ENCODE peak calls at places on chromosomes 12 and 14, in eight cellular contexts. One of them, this sample, is unnamed.

GRCh38 chr12:114316076-114316475 is 89.9 kb downstream of the TBX5 start:
- DNase-seq in A549: no peak
- DNase-seq in CD4-positive, alpha-beta T cell: no peak
- DNase-seq in nephron progenitor cell: no peak
- DNase-seq in GM20000: no peak
- DNase-seq in OCI-LY7: no peak
- DNase-seq in glutamatergic neuron: no peak
- DNase-seq in hepatocyte: no peak
- DNase-seq in this sample: no peak

GRCh38 chr12:50925342-50925651 is 27.0 kb upstream of the HIGD1C start:
- DNase-seq in hepatocyte: no peak
- DNase-seq in OCI-LY7: peak; percentile 86
- DNase-seq in nephron progenitor cell: no peak
- DNase-seq in CD4-positive, alpha-beta T cell: no peak
- DNase-seq in glutamatergic neuron: no peak
- DNase-seq in A549: no peak
- DNase-seq in GM20000: no peak
- DNase-seq in this sample: no peak

GRCh38 chr12:125056306-125056705 is 8.9 kb upstream of the AACS start:
- DNase-seq in hepatocyte: no peak
- DNase-seq in nephron progenitor cell: no peak
- DNase-seq in A549: no peak
- DNase-seq in OCI-LY7: no peak
- DNase-seq in GM20000: no peak
- DNase-seq in CD4-positive, alpha-beta T cell: no peak
- DNase-seq in glutamatergic neuron: no peak
- DNase-seq in this sample: no peak

GRCh38 chr12:85076688-85077430 is 40.7 kb downstream of the LRRIQ1 start:
- DNase-seq in glutamatergic neuron: no peak
- DNase-seq in GM20000: peak; percentile 25
- DNase-seq in nephron progenitor cell: no peak
- DNase-seq in A549: peak; percentile 44
- DNase-seq in CD4-positive, alpha-beta T cell: no peak
- DNase-seq in OCI-LY7: peak; percentile 45
- DNase-seq in hepatocyte: peak; percentile 81
- DNase-seq in this sample: no peak

GRCh38 chr14:28944605-28945004 is 178.0 kb downstream of the FOXG1 start:
- DNase-seq in hepatocyte: no peak
- DNase-seq in GM20000: no peak
- DNase-seq in A549: no peak
- DNase-seq in glutamatergic neuron: no peak
- DNase-seq in nephron progenitor cell: no peak
- DNase-seq in CD4-positive, alpha-beta T cell: no peak
- DNase-seq in OCI-LY7: no peak
- DNase-seq in this sample: no peak

GRCh38 chr14:61482348-61483206 is 161.2 kb downstream of the PRKCH start:
- DNase-seq in CD4-positive, alpha-beta T cell: no peak
- DNase-seq in glutamatergic neuron: no peak
- DNase-seq in OCI-LY7: no peak
- DNase-seq in nephron progenitor cell: no peak
- DNase-seq in A549: no peak
- DNase-seq in hepatocyte: no peak
- DNase-seq in GM20000: no peak
- DNase-seq in this sample: no peak

GRCh38 chr12:52368494-52368893 is 1.2 kb upstream of the KRT85 start:
- DNase-seq in nephron progenitor cell: no peak
- DNase-seq in GM20000: no peak
- DNase-seq in hepatocyte: no peak
- DNase-seq in A549: no peak
- DNase-seq in glutamatergic neuron: no peak
- DNase-seq in CD4-positive, alpha-beta T cell: no peak
- DNase-seq in OCI-LY7: no peak
- DNase-seq in this sample: no peak

GRCh38 chr14:37623552-37623951 is 28.1 kb downstream of the TTC6 start:
- DNase-seq in GM20000: no peak
- DNase-seq in CD4-positive, alpha-beta T cell: no peak
- DNase-seq in A549: no peak
- DNase-seq in glutamatergic neuron: no peak
- DNase-seq in hepatocyte: peak; percentile 30
- DNase-seq in OCI-LY7: no peak
- DNase-seq in nephron progenitor cell: no peak
- DNase-seq in this sample: no peak

GRCh38 chr14:34063470-34064164 is 112.7 kb upstream of the EGLN3 start:
- DNase-seq in nephron progenitor cell: no peak
- DNase-seq in glutamatergic neuron: no peak
- DNase-seq in A549: peak; percentile 53
- DNase-seq in OCI-LY7: no peak
- DNase-seq in CD4-positive, alpha-beta T cell: no peak
- DNase-seq in GM20000: no peak
- DNase-seq in hepatocyte: peak; percentile 76
- DNase-seq in this sample: no peak

GRCh38 chr12:116695464-116695725 is 42.5 kb downstream of the SPRING1 start:
- DNase-seq in hepatocyte: no peak
- DNase-seq in CD4-positive, alpha-beta T cell: no peak
- DNase-seq in A549: no peak
- DNase-seq in glutamatergic neuron: no peak
- DNase-seq in GM20000: no peak
- DNase-seq in OCI-LY7: peak; percentile 61
- DNase-seq in nephron progenitor cell: no peak
- DNase-seq in this sample: no peak

GRCh38 chr12:116700066-116700465 is 37.8 kb downstream of the SPRING1 start:
- DNase-seq in A549: no peak
- DNase-seq in OCI-LY7: no peak
- DNase-seq in CD4-positive, alpha-beta T cell: no peak
- DNase-seq in nephron progenitor cell: no peak
- DNase-seq in hepatocyte: no peak
- DNase-seq in glutamatergic neuron: no peak
- DNase-seq in GM20000: no peak
- DNase-seq in this sample: peak; percentile 26

GRCh38 chr12:116698554-116698953 is 39.3 kb downstream of the SPRING1 start:
- DNase-seq in A549: no peak
- DNase-seq in glutamatergic neuron: no peak
- DNase-seq in nephron progenitor cell: no peak
- DNase-seq in hepatocyte: no peak
- DNase-seq in GM20000: no peak
- DNase-seq in CD4-positive, alpha-beta T cell: no peak
- DNase-seq in OCI-LY7: no peak
- DNase-seq in this sample: no peak

GRCh38 chr12:116698131-116698495 is 39.8 kb downstream of the SPRING1 start:
- DNase-seq in hepatocyte: peak; percentile 22
- DNase-seq in CD4-positive, alpha-beta T cell: no peak
- DNase-seq in nephron progenitor cell: no peak
- DNase-seq in OCI-LY7: no peak
- DNase-seq in glutamatergic neuron: no peak
- DNase-seq in GM20000: no peak
- DNase-seq in A549: no peak
- DNase-seq in this sample: no peak

DNA sequence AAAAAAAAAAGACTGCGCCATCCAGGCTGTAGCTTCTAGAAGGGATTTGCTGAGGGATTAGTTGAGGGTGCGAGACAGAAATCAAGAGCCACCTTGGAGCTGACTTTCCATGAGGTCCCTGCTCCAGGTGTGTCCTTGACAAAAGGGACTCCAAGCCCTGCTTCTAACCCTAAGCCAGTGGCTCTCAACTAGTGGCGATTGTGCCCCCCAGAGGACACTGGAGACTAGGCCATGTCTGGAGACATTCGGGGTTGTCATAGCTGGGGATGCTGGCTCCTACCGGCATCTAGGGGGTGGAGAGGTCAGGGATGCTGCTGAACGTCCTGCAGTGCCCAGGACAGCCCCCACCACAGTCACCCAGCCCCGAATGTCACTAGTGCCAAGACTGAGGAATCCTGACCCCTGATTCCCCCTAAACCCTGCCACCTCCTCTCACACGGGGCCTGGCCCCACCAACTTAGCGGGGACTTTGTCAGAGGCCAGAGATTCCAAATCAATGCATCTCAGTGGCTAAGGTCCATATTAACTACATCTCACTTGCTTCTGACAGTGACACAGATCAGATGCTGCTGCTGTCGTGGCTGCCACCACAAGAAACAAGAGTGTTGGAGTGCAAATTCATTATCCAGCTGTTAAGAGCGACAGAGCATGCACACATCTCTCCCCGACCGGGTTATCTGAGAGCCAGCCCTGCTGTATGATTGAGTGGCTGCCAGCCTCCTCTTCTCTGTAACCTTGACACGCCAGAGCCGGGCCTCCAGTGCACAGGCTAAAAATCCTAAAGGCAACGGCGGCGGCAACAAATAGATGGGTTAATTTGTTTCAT is 40.4 kb downstream of the SPRING1 start:
- DNase-seq in GM20000: peak; percentile 56
- DNase-seq in A549: peak; percentile 81
- DNase-seq in nephron progenitor cell: peak; percentile 36
- DNase-seq in glutamatergic neuron: peak; percentile 44
- DNase-seq in CD4-positive, alpha-beta T cell: no peak
- DNase-seq in hepatocyte: peak; percentile 40
- DNase-seq in OCI-LY7: peak; percentile 53
- DNase-seq in this sample: peak; percentile 74
- TF ChIP-seq CTCF in GM20000: peak; percentile 21
- TF ChIP-seq CTCF in A549: peak; percentile 50
- TF ChIP-seq CTCF in nephron progenitor cell: peak; percentile 32
- TF ChIP-seq CTCF in glutamatergic neuron: no peak
- TF ChIP-seq CTCF in CD4-positive, alpha-beta T cell: no peak
- TF ChIP-seq CTCF in hepatocyte: peak; percentile 40
- TF ChIP-seq CTCF in OCI-LY7: peak; percentile 65
- TF ChIP-seq CTCF in this sample: peak; percentile 75

GRCh38 chr12:49798934-49799333 is 29.3 kb downstream of the NCKAP5L start:
- DNase-seq in GM20000: no peak
- DNase-seq in CD4-positive, alpha-beta T cell: no peak
- DNase-seq in OCI-LY7: no peak
- DNase-seq in hepatocyte: no peak
- DNase-seq in nephron progenitor cell: no peak
- DNase-seq in glutamatergic neuron: no peak
- DNase-seq in A549: no peak
- DNase-seq in this sample: no peak
- TF ChIP-seq CTCF in GM20000: no peak
- TF ChIP-seq CTCF in CD4-positive, alpha-beta T cell: no peak
- TF ChIP-seq CTCF in OCI-LY7: no peak
- TF ChIP-seq CTCF in hepatocyte: no peak
- TF ChIP-seq CTCF in nephron progenitor cell: no peak
- TF ChIP-seq CTCF in glutamatergic neuron: no peak
- TF ChIP-seq CTCF in A549: no peak
- TF ChIP-seq CTCF in this sample: no peak

GRCh38 chr12:121628536-121628935 is 2.2 kb downstream of the ORAI1 start:
- DNase-seq in A549: no peak
- DNase-seq in OCI-LY7: peak; percentile 43
- DNase-seq in hepatocyte: no peak
- DNase-seq in CD4-positive, alpha-beta T cell: no peak
- DNase-seq in nephron progenitor cell: no peak
- DNase-seq in glutamatergic neuron: no peak
- DNase-seq in GM20000: peak; percentile 47
- DNase-seq in this sample: no peak

GRCh38 chr12:121626087-121626852 is at the start of gene ORAI1:
- DNase-seq in GM20000: peak; percentile 98
- DNase-seq in OCI-LY7: peak; percentile 97
- DNase-seq in A549: peak; percentile 80
- DNase-seq in hepatocyte: peak; percentile 99
- DNase-seq in glutamatergic neuron: peak; percentile 98
- DNase-seq in nephron progenitor cell: peak; percentile 98
- DNase-seq in CD4-positive, alpha-beta T cell: peak; percentile 93
- DNase-seq in this sample: peak; percentile 96

GRCh38 chr12:121628037-121628436 is 1.7 kb downstream of the ORAI1 start:
- DNase-seq in hepatocyte: peak; percentile 74
- DNase-seq in CD4-positive, alpha-beta T cell: no peak
- DNase-seq in nephron progenitor cell: no peak
- DNase-seq in glutamatergic neuron: no peak
- DNase-seq in OCI-LY7: peak; percentile 16
- DNase-seq in A549: no peak
- DNase-seq in GM20000: peak; percentile 47
- DNase-seq in this sample: peak; percentile 38

GRCh38 chr12:121630791-121631190 is 4.5 kb downstream of the ORAI1 start:
- DNase-seq in glutamatergic neuron: no peak
- DNase-seq in hepatocyte: no peak
- DNase-seq in GM20000: no peak
- DNase-seq in A549: no peak
- DNase-seq in CD4-positive, alpha-beta T cell: no peak
- DNase-seq in OCI-LY7: no peak
- DNase-seq in nephron progenitor cell: no peak
- DNase-seq in this sample: no peak

DNA sequence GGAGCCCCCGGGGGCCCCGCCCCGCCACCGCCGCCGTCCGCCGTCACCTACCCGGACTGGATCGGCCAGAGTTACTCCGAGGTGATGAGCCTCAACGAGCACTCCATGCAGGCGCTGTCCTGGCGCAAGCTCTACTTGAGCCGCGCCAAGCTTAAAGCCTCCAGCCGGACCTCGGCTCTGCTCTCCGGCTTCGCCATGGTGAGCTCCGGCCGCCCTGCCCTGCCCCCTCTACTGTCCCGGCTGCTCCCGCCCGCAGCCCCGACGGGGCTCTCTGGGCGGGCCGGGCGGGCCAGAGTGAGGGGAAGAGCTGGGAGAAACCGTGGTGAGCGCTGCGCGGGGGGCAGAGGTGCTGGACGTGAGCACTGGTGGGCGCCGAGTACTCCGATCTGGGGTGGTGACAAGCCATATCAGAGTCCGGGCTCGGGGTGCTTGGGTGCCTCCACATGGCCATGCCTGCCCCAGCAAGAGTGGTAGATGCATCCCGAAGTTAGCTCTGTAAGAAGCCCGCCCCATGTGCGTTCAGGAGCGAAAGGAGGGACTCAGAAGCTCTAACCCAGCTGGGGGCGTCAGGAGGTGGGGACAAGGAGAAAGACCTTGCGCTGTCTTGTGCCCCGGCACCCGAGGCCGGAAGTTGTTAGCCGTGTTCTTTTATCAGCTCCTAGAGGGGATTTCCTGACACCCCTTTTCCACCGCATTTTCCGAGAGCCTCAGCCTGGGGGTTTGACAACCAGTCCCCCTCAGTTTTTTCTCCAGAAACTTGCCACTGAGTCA is 708 bp downstream of the ORAI1 start:
- DNase-seq in hepatocyte: peak; percentile 78
- DNase-seq in OCI-LY7: peak; percentile 83
- DNase-seq in A549: peak; percentile 68
- DNase-seq in nephron progenitor cell: peak; percentile 62
- DNase-seq in glutamatergic neuron: peak; percentile 69
- DNase-seq in GM20000: peak; percentile 83
- DNase-seq in CD4-positive, alpha-beta T cell: peak; percentile 51
- DNase-seq in this sample: peak; percentile 69
- TF ChIP-seq CTCF in hepatocyte: no peak
- TF ChIP-seq CTCF in OCI-LY7: peak; percentile 13
- TF ChIP-seq CTCF in A549: peak; percentile 1
- TF ChIP-seq CTCF in nephron progenitor cell: no peak
- TF ChIP-seq CTCF in glutamatergic neuron: peak; percentile 21
- TF ChIP-seq CTCF in GM20000: peak; percentile 9
- TF ChIP-seq CTCF in CD4-positive, alpha-beta T cell: peak; percentile 32
- TF ChIP-seq CTCF in this sample: peak; percentile 4

DNA sequence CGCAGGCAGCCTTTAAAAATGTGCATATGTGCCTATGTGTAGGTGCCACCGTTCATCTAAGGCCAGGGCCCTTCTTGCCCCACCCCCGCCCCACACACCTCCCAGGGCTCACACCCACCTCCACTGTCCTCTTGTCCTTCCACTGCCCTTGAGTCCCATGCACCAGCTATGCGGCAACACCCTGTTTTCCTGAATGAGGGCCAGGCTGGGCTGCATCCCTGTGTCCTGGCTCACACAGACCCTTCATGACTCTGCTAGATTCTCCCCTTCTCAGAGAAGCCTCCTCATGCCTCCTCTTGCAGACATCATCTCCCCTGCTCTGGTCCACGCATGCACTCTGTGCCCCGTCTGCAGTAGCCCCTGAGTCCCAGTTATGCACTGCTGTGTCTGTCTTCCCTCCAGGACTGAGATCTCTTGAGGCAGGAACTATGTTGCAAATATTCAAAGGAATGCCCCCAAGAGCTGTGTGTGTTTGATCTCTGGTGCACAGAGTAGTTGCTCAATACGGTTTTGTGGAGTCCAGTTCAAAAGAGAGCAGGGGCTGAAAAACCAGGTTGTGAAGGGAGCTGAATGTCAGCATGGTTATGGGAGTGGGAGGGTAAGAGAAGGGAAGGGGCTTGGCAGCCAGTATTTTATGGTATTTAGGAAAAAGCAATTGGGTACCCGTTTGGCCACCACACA is 47.3 kb upstream of the ESRRB start:
- DNase-seq in A549: no peak
- DNase-seq in GM20000: no peak
- DNase-seq in hepatocyte: no peak
- DNase-seq in nephron progenitor cell: no peak
- DNase-seq in CD4-positive, alpha-beta T cell: no peak
- DNase-seq in OCI-LY7: no peak
- DNase-seq in glutamatergic neuron: no peak
- DNase-seq in this sample: no peak
- TF ChIP-seq CTCF in A549: no peak
- TF ChIP-seq CTCF in GM20000: no peak
- TF ChIP-seq CTCF in hepatocyte: no peak
- TF ChIP-seq CTCF in nephron progenitor cell: no peak
- TF ChIP-seq CTCF in CD4-positive, alpha-beta T cell: no peak
- TF ChIP-seq CTCF in OCI-LY7: no peak
- TF ChIP-seq CTCF in glutamatergic neuron: no peak
- TF ChIP-seq CTCF in this sample: no peak

This sample was measured in WERI-Rb-1.